ENCODE peak calls at places on chromosomes 16 and 17, in four cellular contexts. One of them, this sample, is unnamed. For H3K36me3, the result is how much of the 10 kb centered on the place peaks cover.

GRCh38 chr16:24189941-24190340 is 66.2 kb upstream of the CACNG3 start:
- DNase-seq in MM.1S: no peak
- DNase-seq in pancreas: no peak
- DNase-seq in lung: no peak
- DNase-seq in this sample: no peak

GRCh38 chr16:20517149-20517548 is 59.0 kb downstream of the ACSM2B start:
- DNase-seq in MM.1S: no peak
- DNase-seq in pancreas: no peak
- DNase-seq in lung: no peak
- DNase-seq in this sample: no peak

GRCh38 chr17:63966646-63967265 is 6.0 kb downstream of the SCN4A start:
- DNase-seq in MM.1S: no peak
- DNase-seq in pancreas: no peak
- DNase-seq in lung: no peak
- DNase-seq in this sample: no peak

GRCh38 chr17:48910370-48910769 is 2.2 kb downstream of the UBE2Z start:
- DNase-seq in MM.1S: no peak
- DNase-seq in pancreas: no peak
- DNase-seq in lung: no peak
- DNase-seq in this sample: no peak

GRCh38 chr16:24701521-24701951 is 27.9 kb upstream of the TNRC6A start:
- DNase-seq in MM.1S: no peak
- DNase-seq in pancreas: no peak
- DNase-seq in lung: no peak
- DNase-seq in this sample: no peak

GRCh38 chr16:81493755-81494433 is 49.3 kb downstream of the CMIP start:
- DNase-seq in MM.1S: no peak
- DNase-seq in pancreas: peak
- DNase-seq in lung: no peak
- DNase-seq in this sample: peak

GRCh38 chr16:58018803-58019202 is 6.8 kb upstream of the MMP15 start:
- DNase-seq in MM.1S: no peak
- DNase-seq in pancreas: no peak
- DNase-seq in lung: no peak
- DNase-seq in this sample: no peak

GRCh38 chr16:84725481-84726078 is 25.8 kb downstream of the USP10 start:
- DNase-seq in MM.1S: no peak
- DNase-seq in pancreas: no peak
- DNase-seq in lung: no peak
- DNase-seq in this sample: no peak

GRCh38 chr17:61700252-61700651 is 109.2 kb upstream of the NACA2 start:
- DNase-seq in MM.1S: no peak
- DNase-seq in pancreas: no peak
- DNase-seq in lung: no peak
- DNase-seq in this sample: no peak

GRCh38 chr17:143785-144281 is 6.5 kb downstream of the SCGB1C2 start:
- DNase-seq in MM.1S: peak
- DNase-seq in pancreas: peak
- DNase-seq in lung: peak
- DNase-seq in this sample: peak

GRCh38 chr17:2094891-2095535 is 40.1 kb downstream of the HIC1 start:
- DNase-seq in MM.1S: no peak
- DNase-seq in pancreas: peak
- DNase-seq in lung: peak
- DNase-seq in this sample: no peak

GRCh38 chr17:74807376-74807775 is 31.2 kb upstream of the NAT9 start:
- DNase-seq in MM.1S: no peak
- DNase-seq in pancreas: no peak
- DNase-seq in lung: no peak
- DNase-seq in this sample: no peak

GRCh38 chr16:66928702-66929388 is 3.5 kb upstream of the RRAD start:
- DNase-seq in MM.1S: no peak
- DNase-seq in pancreas: no peak
- DNase-seq in lung: no peak
- DNase-seq in this sample: no peak
- TF ChIP-seq CTCF in MM.1S: peak
- TF ChIP-seq CTCF in pancreas: no peak
- TF ChIP-seq CTCF in lung: no peak
- TF ChIP-seq CTCF in this sample: peak

DNA sequence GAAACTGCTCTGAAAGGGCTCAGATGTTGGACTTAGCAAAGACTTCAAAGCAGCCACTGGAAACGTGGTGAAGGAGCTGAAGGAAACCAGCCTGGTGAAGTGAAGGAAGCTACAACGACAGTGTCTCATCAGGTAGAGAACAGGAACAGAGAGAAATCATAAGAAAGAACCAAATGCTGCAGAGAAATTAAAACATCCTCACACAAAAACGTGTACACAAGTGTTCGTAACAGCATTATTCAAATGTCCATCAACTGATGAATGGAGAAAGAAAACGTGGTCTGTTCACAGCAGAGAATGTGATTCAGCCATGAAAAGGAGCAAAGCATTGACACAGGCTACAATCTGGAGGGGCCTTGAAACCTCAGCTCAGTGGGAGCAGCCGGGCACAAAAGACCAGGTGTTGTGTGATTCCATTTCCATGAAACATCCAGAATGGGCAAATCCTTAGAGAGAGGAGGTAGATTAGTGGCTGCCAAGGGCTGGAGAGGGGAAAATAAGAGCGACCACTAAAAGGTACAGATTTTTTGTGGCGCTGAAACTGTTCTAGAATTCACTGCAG is 26.9 kb downstream of the IFT140 start:
- DNase-seq in MM.1S: no peak
- DNase-seq in pancreas: no peak
- DNase-seq in lung: no peak
- DNase-seq in this sample: no peak
- H3K36me3 ChIP-seq in MM.1S: under half
- H3K36me3 ChIP-seq in pancreas: under half
- H3K36me3 ChIP-seq in lung: under half
- H3K36me3 ChIP-seq in this sample: under half

GRCh38 chr16:5025171-5025632 is 8.5 kb downstream of the NAGPA start:
- DNase-seq in MM.1S: no peak
- DNase-seq in pancreas: no peak
- DNase-seq in lung: no peak
- DNase-seq in this sample: peak

GRCh38 chr16:5020551-5020950 is 13.2 kb downstream of the NAGPA start:
- DNase-seq in MM.1S: no peak
- DNase-seq in pancreas: no peak
- DNase-seq in lung: no peak
- DNase-seq in this sample: no peak

GRCh38 chr16:5024632-5025031 is 9.1 kb downstream of the NAGPA start:
- DNase-seq in MM.1S: peak
- DNase-seq in pancreas: no peak
- DNase-seq in lung: no peak
- DNase-seq in this sample: peak

GRCh38 chr16:5019775-5020174 is 14.0 kb downstream of the NAGPA start:
- DNase-seq in MM.1S: no peak
- DNase-seq in pancreas: no peak
- DNase-seq in lung: no peak
- DNase-seq in this sample: no peak

GRCh38 chr16:5022521-5022920 is 11.2 kb downstream of the NAGPA start:
- DNase-seq in MM.1S: no peak
- DNase-seq in pancreas: no peak
- DNase-seq in lung: no peak
- DNase-seq in this sample: no peak
- TF ChIP-seq CTCF in MM.1S: no peak
- TF ChIP-seq CTCF in pancreas: no peak
- TF ChIP-seq CTCF in lung: no peak
- TF ChIP-seq CTCF in this sample: no peak

GRCh38 chr17:76744747-76745146 is 6.8 kb downstream of the MFSD11 start:
- DNase-seq in MM.1S: no peak
- DNase-seq in pancreas: no peak
- DNase-seq in lung: no peak
- DNase-seq in this sample: no peak
- H3K36me3 ChIP-seq in MM.1S: under half
- H3K36me3 ChIP-seq in pancreas: under half
- H3K36me3 ChIP-seq in lung: under half
- H3K36me3 ChIP-seq in this sample: under half

GRCh38 chr17:79924639-79924976 is 85.4 kb upstream of the CBX4 start:
- DNase-seq in MM.1S: no peak
- DNase-seq in pancreas: no peak
- DNase-seq in lung: no peak
- DNase-seq in this sample: no peak
- TF ChIP-seq CTCF in MM.1S: no peak
- TF ChIP-seq CTCF in pancreas: no peak
- TF ChIP-seq CTCF in lung: no peak
- TF ChIP-seq CTCF in this sample: no peak

GRCh38 chr16:10971560-10971961 is 27.2 kb downstream of the CLEC16A start:
- DNase-seq in MM.1S: peak
- DNase-seq in pancreas: no peak
- DNase-seq in lung: peak
- DNase-seq in this sample: peak
- H3K36me3 ChIP-seq in MM.1S: under half
- H3K36me3 ChIP-seq in pancreas: under half
- H3K36me3 ChIP-seq in lung: under half
- H3K36me3 ChIP-seq in this sample: under half

GRCh38 chr17:35679007-35679682 is 52.3 kb upstream of the RASL10B start:
- DNase-seq in MM.1S: peak
- DNase-seq in pancreas: no peak
- DNase-seq in lung: no peak
- DNase-seq in this sample: no peak
- TF ChIP-seq CTCF in MM.1S: no peak
- TF ChIP-seq CTCF in pancreas: no peak
- TF ChIP-seq CTCF in lung: no peak
- TF ChIP-seq CTCF in this sample: no peak